ENCODE peak calls at places on chromosomes 12 and 14, in six cellular contexts. One of them, this sample, is unnamed.
A peak's percentile ranks its signal among the peaks of the same experiment; 100 is the strongest.

GRCh38 chr12:89245090-89245489 is 107.2 kb downstream of the DUSP6 start:
- DNase-seq in iPS DF 19.7: peak; percentile 47
- DNase-seq in fibroblast of lung: peak; percentile 25
- DNase-seq in A549: no peak
- DNase-seq in stimulated activated CD4-positive, alpha-beta T cell treated with anti-CD3 and anti-CD28 coated beads, TNF-alpha, amount 100 ng/mL, for 24 hours: no peak
- DNase-seq in Peyer's patch: no peak
- DNase-seq in this sample: no peak

GRCh38 chr12:15256760-15257159 is 35.5 kb upstream of the RERG start:
- DNase-seq in iPS DF 19.7: no peak
- DNase-seq in fibroblast of lung: peak; percentile 97
- DNase-seq in A549: no peak
- DNase-seq in stimulated activated CD4-positive, alpha-beta T cell treated with anti-CD3 and anti-CD28 coated beads, TNF-alpha, amount 100 ng/mL, for 24 hours: no peak
- DNase-seq in Peyer's patch: no peak
- DNase-seq in this sample: no peak

GRCh38 chr12:54526800-54527630 is 22.4 kb upstream of the PDE1B start:
- DNase-seq in iPS DF 19.7: peak; percentile 80
- DNase-seq in fibroblast of lung: peak; percentile 15
- DNase-seq in A549: peak; percentile 43
- DNase-seq in stimulated activated CD4-positive, alpha-beta T cell treated with anti-CD3 and anti-CD28 coated beads, TNF-alpha, amount 100 ng/mL, for 24 hours: peak; percentile 12
- DNase-seq in Peyer's patch: no peak
- DNase-seq in this sample: no peak

GRCh38 chr12:11732760-11733159 is 83.3 kb downstream of the ETV6 start:
- DNase-seq in iPS DF 19.7: no peak
- DNase-seq in fibroblast of lung: no peak
- DNase-seq in A549: no peak
- DNase-seq in stimulated activated CD4-positive, alpha-beta T cell treated with anti-CD3 and anti-CD28 coated beads, TNF-alpha, amount 100 ng/mL, for 24 hours: no peak
- DNase-seq in Peyer's patch: no peak
- DNase-seq in this sample: no peak

GRCh38 chr12:90075685-90076084 is 367.0 kb upstream of the ATP2B1 start:
- DNase-seq in iPS DF 19.7: no peak
- DNase-seq in fibroblast of lung: no peak
- DNase-seq in A549: no peak
- DNase-seq in stimulated activated CD4-positive, alpha-beta T cell treated with anti-CD3 and anti-CD28 coated beads, TNF-alpha, amount 100 ng/mL, for 24 hours: no peak
- DNase-seq in Peyer's patch: no peak
- DNase-seq in this sample: no peak

GRCh38 chr12:105596731-105597130 is 266.2 kb downstream of the C12orf75 start:
- DNase-seq in iPS DF 19.7: no peak
- DNase-seq in fibroblast of lung: no peak
- DNase-seq in A549: no peak
- DNase-seq in stimulated activated CD4-positive, alpha-beta T cell treated with anti-CD3 and anti-CD28 coated beads, TNF-alpha, amount 100 ng/mL, for 24 hours: no peak
- DNase-seq in Peyer's patch: no peak
- DNase-seq in this sample: no peak

GRCh38 chr14:69214376-69214775 is 23.1 kb downstream of the EXD2 start:
- DNase-seq in iPS DF 19.7: no peak
- DNase-seq in fibroblast of lung: peak; percentile 38
- DNase-seq in A549: peak; percentile 12
- DNase-seq in stimulated activated CD4-positive, alpha-beta T cell treated with anti-CD3 and anti-CD28 coated beads, TNF-alpha, amount 100 ng/mL, for 24 hours: no peak
- DNase-seq in Peyer's patch: no peak
- DNase-seq in this sample: no peak

GRCh38 chr12:3273409-3273853 is 196.3 kb downstream of the TSPAN9 start:
- DNase-seq in iPS DF 19.7: no peak
- DNase-seq in fibroblast of lung: no peak
- DNase-seq in A549: peak; percentile 34
- DNase-seq in stimulated activated CD4-positive, alpha-beta T cell treated with anti-CD3 and anti-CD28 coated beads, TNF-alpha, amount 100 ng/mL, for 24 hours: no peak
- DNase-seq in Peyer's patch: no peak
- DNase-seq in this sample: no peak

GRCh38 chr12:49288412-49288853 is 6.5 kb upstream of the PRPH start:
- DNase-seq in iPS DF 19.7: no peak
- DNase-seq in fibroblast of lung: peak; percentile 62
- DNase-seq in A549: peak; percentile 66
- DNase-seq in stimulated activated CD4-positive, alpha-beta T cell treated with anti-CD3 and anti-CD28 coated beads, TNF-alpha, amount 100 ng/mL, for 24 hours: peak; percentile 54
- DNase-seq in Peyer's patch: no peak
- DNase-seq in this sample: no peak

GRCh38 chr12:143964-144649 is 69.8 kb downstream of the SLC6A12 start:
- DNase-seq in iPS DF 19.7: no peak
- DNase-seq in fibroblast of lung: no peak
- DNase-seq in A549: no peak
- DNase-seq in stimulated activated CD4-positive, alpha-beta T cell treated with anti-CD3 and anti-CD28 coated beads, TNF-alpha, amount 100 ng/mL, for 24 hours: no peak
- DNase-seq in Peyer's patch: peak; percentile 82
- DNase-seq in this sample: no peak

GRCh38 chr12:107884769-107885694 is 110.5 kb downstream of the ASCL4 start:
- DNase-seq in iPS DF 19.7: no peak
- DNase-seq in fibroblast of lung: peak; percentile 55
- DNase-seq in A549: peak; percentile 61
- DNase-seq in stimulated activated CD4-positive, alpha-beta T cell treated with anti-CD3 and anti-CD28 coated beads, TNF-alpha, amount 100 ng/mL, for 24 hours: peak; percentile 9
- DNase-seq in Peyer's patch: peak; percentile 61
- DNase-seq in this sample: peak; percentile 10

GRCh38 chr12:117742721-117743120 is 226.1 kb downstream of the KSR2 start:
- DNase-seq in iPS DF 19.7: no peak
- DNase-seq in fibroblast of lung: no peak
- DNase-seq in A549: no peak
- DNase-seq in stimulated activated CD4-positive, alpha-beta T cell treated with anti-CD3 and anti-CD28 coated beads, TNF-alpha, amount 100 ng/mL, for 24 hours: no peak
- DNase-seq in Peyer's patch: no peak
- DNase-seq in this sample: no peak

GRCh38 chr14:32620724-32621123 is 291.6 kb downstream of the AKAP6 start:
- DNase-seq in iPS DF 19.7: no peak
- DNase-seq in fibroblast of lung: no peak
- DNase-seq in A549: no peak
- DNase-seq in stimulated activated CD4-positive, alpha-beta T cell treated with anti-CD3 and anti-CD28 coated beads, TNF-alpha, amount 100 ng/mL, for 24 hours: no peak
- DNase-seq in Peyer's patch: no peak
- DNase-seq in this sample: no peak

GRCh38 chr12:54958048-54958658 is 26.4 kb downstream of the TESPA1 start:
- DNase-seq in iPS DF 19.7: no peak
- DNase-seq in fibroblast of lung: peak; percentile 81
- DNase-seq in A549: peak; percentile 75
- DNase-seq in stimulated activated CD4-positive, alpha-beta T cell treated with anti-CD3 and anti-CD28 coated beads, TNF-alpha, amount 100 ng/mL, for 24 hours: peak; percentile 44
- DNase-seq in Peyer's patch: no peak
- DNase-seq in this sample: no peak

GRCh38 chr12:58712981-58713380 is 207.3 kb downstream of the LRIG3 start:
- DNase-seq in iPS DF 19.7: no peak
- DNase-seq in fibroblast of lung: no peak
- DNase-seq in A549: no peak
- DNase-seq in stimulated activated CD4-positive, alpha-beta T cell treated with anti-CD3 and anti-CD28 coated beads, TNF-alpha, amount 100 ng/mL, for 24 hours: no peak
- DNase-seq in Peyer's patch: no peak
- DNase-seq in this sample: no peak

GRCh38 chr12:41100572-41100971 is 87.5 kb upstream of the PDZRN4 start:
- DNase-seq in iPS DF 19.7: no peak
- DNase-seq in fibroblast of lung: no peak
- DNase-seq in A549: no peak
- DNase-seq in stimulated activated CD4-positive, alpha-beta T cell treated with anti-CD3 and anti-CD28 coated beads, TNF-alpha, amount 100 ng/mL, for 24 hours: no peak
- DNase-seq in Peyer's patch: no peak
- DNase-seq in this sample: no peak

GRCh38 chr14:50521912-50522341 is 10.4 kb downstream of the MAP4K5 start:
- DNase-seq in iPS DF 19.7: no peak
- DNase-seq in fibroblast of lung: peak; percentile 34
- DNase-seq in A549: no peak
- DNase-seq in stimulated activated CD4-positive, alpha-beta T cell treated with anti-CD3 and anti-CD28 coated beads, TNF-alpha, amount 100 ng/mL, for 24 hours: no peak
- DNase-seq in Peyer's patch: no peak
- DNase-seq in this sample: no peak

GRCh38 chr12:49357099-49357678 is 10.1 kb upstream of the SPATS2 start:
- DNase-seq in iPS DF 19.7: no peak
- DNase-seq in fibroblast of lung: peak; percentile 81
- DNase-seq in A549: peak; percentile 69
- DNase-seq in stimulated activated CD4-positive, alpha-beta T cell treated with anti-CD3 and anti-CD28 coated beads, TNF-alpha, amount 100 ng/mL, for 24 hours: no peak
- DNase-seq in Peyer's patch: no peak
- DNase-seq in this sample: no peak

GRCh38 chr12:105235299-105235746 is 651 bp downstream of the APPL2 start:
- DNase-seq in iPS DF 19.7: no peak
- DNase-seq in fibroblast of lung: no peak
- DNase-seq in A549: no peak
- DNase-seq in stimulated activated CD4-positive, alpha-beta T cell treated with anti-CD3 and anti-CD28 coated beads, TNF-alpha, amount 100 ng/mL, for 24 hours: no peak
- DNase-seq in Peyer's patch: no peak
- DNase-seq in this sample: no peak

GRCh38 chr12:78787576-78787975 is 77.0 kb upstream of the SYT1 start:
- DNase-seq in iPS DF 19.7: no peak
- DNase-seq in fibroblast of lung: peak; percentile 58
- DNase-seq in A549: no peak
- DNase-seq in stimulated activated CD4-positive, alpha-beta T cell treated with anti-CD3 and anti-CD28 coated beads, TNF-alpha, amount 100 ng/mL, for 24 hours: no peak
- DNase-seq in Peyer's patch: no peak
- DNase-seq in this sample: no peak

GRCh38 chr14:103003351-103003615 is 54.1 kb downstream of the CDC42BPB start:
- DNase-seq in iPS DF 19.7: no peak
- DNase-seq in fibroblast of lung: no peak
- DNase-seq in A549: no peak
- DNase-seq in stimulated activated CD4-positive, alpha-beta T cell treated with anti-CD3 and anti-CD28 coated beads, TNF-alpha, amount 100 ng/mL, for 24 hours: no peak
- DNase-seq in Peyer's patch: no peak
- DNase-seq in this sample: no peak

GRCh38 chr12:124356221-124356620 is 61.3 kb downstream of the RFLNA start:
- DNase-seq in iPS DF 19.7: no peak
- DNase-seq in fibroblast of lung: no peak
- DNase-seq in A549: no peak
- DNase-seq in stimulated activated CD4-positive, alpha-beta T cell treated with anti-CD3 and anti-CD28 coated beads, TNF-alpha, amount 100 ng/mL, for 24 hours: no peak
- DNase-seq in Peyer's patch: no peak
- DNase-seq in this sample: no peak

GRCh38 chr14:50790568-50790967 is 40.4 kb downstream of the NIN start:
- DNase-seq in iPS DF 19.7: no peak
- DNase-seq in fibroblast of lung: no peak
- DNase-seq in A549: no peak
- DNase-seq in stimulated activated CD4-positive, alpha-beta T cell treated with anti-CD3 and anti-CD28 coated beads, TNF-alpha, amount 100 ng/mL, for 24 hours: no peak
- DNase-seq in Peyer's patch: no peak
- DNase-seq in this sample: no peak

GRCh38 chr12:53145383-53145782 is 35.1 kb upstream of the ZNF740 start:
- DNase-seq in iPS DF 19.7: no peak
- DNase-seq in fibroblast of lung: peak; percentile 72
- DNase-seq in A549: no peak
- DNase-seq in stimulated activated CD4-positive, alpha-beta T cell treated with anti-CD3 and anti-CD28 coated beads, TNF-alpha, amount 100 ng/mL, for 24 hours: no peak
- DNase-seq in Peyer's patch: no peak
- DNase-seq in this sample: no peak

GRCh38 chr14:91348861-91349465 is 68.7 kb downstream of the CCDC88C start:
- DNase-seq in iPS DF 19.7: no peak
- DNase-seq in fibroblast of lung: peak; percentile 15
- DNase-seq in A549: no peak
- DNase-seq in stimulated activated CD4-positive, alpha-beta T cell treated with anti-CD3 and anti-CD28 coated beads, TNF-alpha, amount 100 ng/mL, for 24 hours: no peak
- DNase-seq in Peyer's patch: no peak
- DNase-seq in this sample: no peak

GRCh38 chr12:55797068-55797467 is 20.5 kb downstream of the SARNP start:
- DNase-seq in iPS DF 19.7: peak; percentile 20
- DNase-seq in fibroblast of lung: peak; percentile 71
- DNase-seq in A549: peak; percentile 65
- DNase-seq in stimulated activated CD4-positive, alpha-beta T cell treated with anti-CD3 and anti-CD28 coated beads, TNF-alpha, amount 100 ng/mL, for 24 hours: no peak
- DNase-seq in Peyer's patch: no peak
- DNase-seq in this sample: no peak

GRCh38 chr14:80621701-80622100 is 319.8 kb downstream of the CEP128 start:
- DNase-seq in iPS DF 19.7: no peak
- DNase-seq in fibroblast of lung: peak; percentile 88
- DNase-seq in A549: peak; percentile 25
- DNase-seq in stimulated activated CD4-positive, alpha-beta T cell treated with anti-CD3 and anti-CD28 coated beads, TNF-alpha, amount 100 ng/mL, for 24 hours: no peak
- DNase-seq in Peyer's patch: no peak
- DNase-seq in this sample: no peak

GRCh38 chr12:64825143-64826011 is 930 bp downstream of the TBC1D30 start:
- DNase-seq in iPS DF 19.7: no peak
- DNase-seq in fibroblast of lung: no peak
- DNase-seq in A549: no peak
- DNase-seq in stimulated activated CD4-positive, alpha-beta T cell treated with anti-CD3 and anti-CD28 coated beads, TNF-alpha, amount 100 ng/mL, for 24 hours: no peak
- DNase-seq in Peyer's patch: no peak
- DNase-seq in this sample: no peak

GRCh38 chr12:68081561-68081960 is 78.0 kb downstream of the IFNG start:
- DNase-seq in iPS DF 19.7: no peak
- DNase-seq in fibroblast of lung: no peak
- DNase-seq in A549: no peak
- DNase-seq in stimulated activated CD4-positive, alpha-beta T cell treated with anti-CD3 and anti-CD28 coated beads, TNF-alpha, amount 100 ng/mL, for 24 hours: no peak
- DNase-seq in Peyer's patch: no peak
- DNase-seq in this sample: no peak

GRCh38 chr14:100616854-100617714 is 29.9 kb upstream of the BEGAIN start:
- DNase-seq in iPS DF 19.7: no peak
- DNase-seq in fibroblast of lung: no peak
- DNase-seq in A549: no peak
- DNase-seq in stimulated activated CD4-positive, alpha-beta T cell treated with anti-CD3 and anti-CD28 coated beads, TNF-alpha, amount 100 ng/mL, for 24 hours: no peak
- DNase-seq in Peyer's patch: no peak
- DNase-seq in this sample: no peak

GRCh38 chr14:52429451-52429850 is 115.3 kb downstream of the PTGER2 start:
- DNase-seq in iPS DF 19.7: no peak
- DNase-seq in fibroblast of lung: no peak
- DNase-seq in A549: no peak
- DNase-seq in stimulated activated CD4-positive, alpha-beta T cell treated with anti-CD3 and anti-CD28 coated beads, TNF-alpha, amount 100 ng/mL, for 24 hours: no peak
- DNase-seq in Peyer's patch: no peak
- DNase-seq in this sample: no peak

GRCh38 chr12:13135336-13136178 is 32.1 kb upstream of the GSG1 start:
- DNase-seq in iPS DF 19.7: no peak
- DNase-seq in fibroblast of lung: peak; percentile 92
- DNase-seq in A549: peak; percentile 33
- DNase-seq in stimulated activated CD4-positive, alpha-beta T cell treated with anti-CD3 and anti-CD28 coated beads, TNF-alpha, amount 100 ng/mL, for 24 hours: no peak
- DNase-seq in Peyer's patch: no peak
- DNase-seq in this sample: no peak

GRCh38 chr12:124551268-124552144 is 15.9 kb downstream of the NCOR2 start:
- DNase-seq in iPS DF 19.7: no peak
- DNase-seq in fibroblast of lung: peak; percentile 50
- DNase-seq in A549: no peak
- DNase-seq in stimulated activated CD4-positive, alpha-beta T cell treated with anti-CD3 and anti-CD28 coated beads, TNF-alpha, amount 100 ng/mL, for 24 hours: no peak
- DNase-seq in Peyer's patch: peak; percentile 48
- DNase-seq in this sample: no peak

GRCh38 chr14:33705521-33705920 is 245.4 kb downstream of the EGLN3 start:
- DNase-seq in iPS DF 19.7: no peak
- DNase-seq in fibroblast of lung: no peak
- DNase-seq in A549: no peak
- DNase-seq in stimulated activated CD4-positive, alpha-beta T cell treated with anti-CD3 and anti-CD28 coated beads, TNF-alpha, amount 100 ng/mL, for 24 hours: no peak
- DNase-seq in Peyer's patch: no peak
- DNase-seq in this sample: no peak

GRCh38 chr14:75859746-75860145 is 122.0 kb downstream of the TGFB3 start:
- DNase-seq in iPS DF 19.7: no peak
- DNase-seq in fibroblast of lung: no peak
- DNase-seq in A549: no peak
- DNase-seq in stimulated activated CD4-positive, alpha-beta T cell treated with anti-CD3 and anti-CD28 coated beads, TNF-alpha, amount 100 ng/mL, for 24 hours: no peak
- DNase-seq in Peyer's patch: no peak
- DNase-seq in this sample: no peak

GRCh38 chr12:46377678-46378077 is 5.1 kb upstream of the SLC38A2 start:
- DNase-seq in iPS DF 19.7: no peak
- DNase-seq in fibroblast of lung: no peak
- DNase-seq in A549: no peak
- DNase-seq in stimulated activated CD4-positive, alpha-beta T cell treated with anti-CD3 and anti-CD28 coated beads, TNF-alpha, amount 100 ng/mL, for 24 hours: no peak
- DNase-seq in Peyer's patch: no peak
- DNase-seq in this sample: no peak

GRCh38 chr14:67599698-67600561 is at the start of gene PIGH:
- DNase-seq in iPS DF 19.7: no peak
- DNase-seq in fibroblast of lung: peak; percentile 83
- DNase-seq in A549: peak; percentile 87
- DNase-seq in stimulated activated CD4-positive, alpha-beta T cell treated with anti-CD3 and anti-CD28 coated beads, TNF-alpha, amount 100 ng/mL, for 24 hours: peak; percentile 89
- DNase-seq in Peyer's patch: peak; percentile 95
- DNase-seq in this sample: peak; percentile 42

GRCh38 chr14:55873229-55873628 is 245.0 kb upstream of the PELI2 start:
- DNase-seq in iPS DF 19.7: no peak
- DNase-seq in fibroblast of lung: no peak
- DNase-seq in A549: no peak
- DNase-seq in stimulated activated CD4-positive, alpha-beta T cell treated with anti-CD3 and anti-CD28 coated beads, TNF-alpha, amount 100 ng/mL, for 24 hours: no peak
- DNase-seq in Peyer's patch: no peak
- DNase-seq in this sample: no peak

GRCh38 chr12:42588981-42589464 is 523 bp downstream of the PRICKLE1 start:
- DNase-seq in iPS DF 19.7: no peak
- DNase-seq in fibroblast of lung: peak; percentile 48
- DNase-seq in A549: peak; percentile 31
- DNase-seq in stimulated activated CD4-positive, alpha-beta T cell treated with anti-CD3 and anti-CD28 coated beads, TNF-alpha, amount 100 ng/mL, for 24 hours: no peak
- DNase-seq in Peyer's patch: no peak
- DNase-seq in this sample: no peak

GRCh38 chr12:76646366-76646765 is 86.8 kb upstream of the OSBPL8 start:
- DNase-seq in iPS DF 19.7: no peak
- DNase-seq in fibroblast of lung: no peak
- DNase-seq in A549: no peak
- DNase-seq in stimulated activated CD4-positive, alpha-beta T cell treated with anti-CD3 and anti-CD28 coated beads, TNF-alpha, amount 100 ng/mL, for 24 hours: no peak
- DNase-seq in Peyer's patch: no peak
- DNase-seq in this sample: no peak